ENCODE peak calls at places on chromosome 7, in ten cellular contexts. N, Q, L, G, Y, I, D, V, B and W are unnamed samples.

GRCh38 chr7:34759477-34760125 is 101.6 kb downstream of the NPSR1 start:
- DNase-seq in N (no peak), Q (peak; percentile 55), L (peak; percentile 14), G (peak; percentile 63), Y (no peak), I (no peak), D (peak; percentile 16), V (peak; percentile 75), B (peak; percentile 4), W (no peak)

GRCh38 chr7:31466036-31466435 is 47.9 kb upstream of the ITPRID1 start:
- DNase-seq in N (no peak), Q (no peak), L (no peak), G (no peak), Y (no peak), I (no peak), D (no peak), V (no peak), B (no peak), W (no peak)

GRCh38 chr7:134795231-134795630 is 15.8 kb downstream of the CALD1 start:
- DNase-seq in N (no peak), Q (no peak), L (no peak), G (no peak), Y (no peak), I (no peak), D (no peak), V (peak; percentile 3), B (no peak), W (no peak)

GRCh38 chr7:99218406-99219184 is 10.7 kb upstream of the KPNA7 start:
- DNase-seq in N (no peak), Q (no peak), L (no peak), G (no peak), Y (no peak), I (no peak), D (no peak), V (no peak), B (no peak), W (no peak)

GRCh38 chr7:134954197-134955082 is 31.9 kb upstream of the AGBL3 start:
- DNase-seq in N (no peak), Q (peak; percentile 33), L (no peak), G (peak; percentile 43), Y (no peak), I (no peak), D (no peak), V (peak; percentile 71), B (no peak), W (no peak)

GRCh38 chr7:123724725-123725381 is 23.9 kb downstream of the WASL start:
- DNase-seq in N (no peak), Q (no peak), L (no peak), G (no peak), Y (no peak), I (no peak), D (peak; percentile 39), V (peak; percentile 53), B (no peak), W (no peak)

GRCh38 chr7:50199824-50200223 is 104.7 kb upstream of the IKZF1 start:
- DNase-seq in N (no peak), Q (no peak), L (no peak), G (no peak), Y (no peak), I (no peak), D (no peak), V (no peak), B (no peak), W (no peak)

GRCh38 chr7:98864726-98865420 is 4.9 kb downstream of the TMEM130 start:
- DNase-seq in N (no peak), Q (no peak), L (no peak), G (no peak), Y (no peak), I (no peak), D (no peak), V (peak; percentile 18), B (no peak), W (no peak)

GRCh38 chr7:99737726-99738125 is 2.7 kb upstream of the CYP3A7 start:
- DNase-seq in N (no peak), Q (no peak), L (no peak), G (no peak), Y (no peak), I (no peak), D (peak; percentile 7), V (peak; percentile 9), B (no peak), W (no peak)

GRCh38 chr7:98686466-98687080 is 69.5 kb downstream of the NPTX2 start:
- DNase-seq in N (no peak), Q (no peak), L (no peak), G (no peak), Y (no peak), I (no peak), D (no peak), V (no peak), B (no peak), W (no peak)

GRCh38 chr7:152464312-152465117 is 28.7 kb upstream of the KMT2C start:
- DNase-seq in N (peak; percentile 89), Q (peak; percentile 81), L (peak; percentile 70), G (peak; percentile 81), Y (peak; percentile 91), I (peak; percentile 75), D (peak; percentile 69), V (peak; percentile 86), B (peak; percentile 37), W (peak; percentile 77)

GRCh38 chr7:153920897-153921296 is 131.3 kb upstream of the DPP6 start:
- DNase-seq in N (no peak), Q (no peak), L (no peak), G (no peak), Y (no peak), I (no peak), D (no peak), V (no peak), B (no peak), W (no peak)

GRCh38 chr7:41878331-41879112 is 175.6 kb upstream of the INHBA start:
- DNase-seq in N (no peak), Q (no peak), L (no peak), G (no peak), Y (no peak), I (no peak), D (peak; percentile 72), V (no peak), B (no peak), W (no peak)

GRCh38 chr7:116464375-116464774 is 35.2 kb upstream of the CAV2 start:
- DNase-seq in N (no peak), Q (no peak), L (no peak), G (no peak), Y (no peak), I (no peak), D (no peak), V (no peak), B (no peak), W (no peak)

GRCh38 chr7:141511370-141512335 is 39.6 kb upstream of the AGK start:
- DNase-seq in N (peak; percentile 63), Q (peak; percentile 3), L (peak; percentile 5), G (peak; percentile 27), Y (no peak), I (peak; percentile 19), D (no peak), V (peak; percentile 1), B (no peak), W (peak; percentile 15)

GRCh38 chr7:74294191-74294998 is 5.2 kb downstream of the CLIP2 start:
- DNase-seq in N (peak; percentile 60), Q (no peak), L (no peak), G (no peak), Y (no peak), I (peak; percentile 73), D (no peak), V (peak; percentile 39), B (no peak), W (no peak)

GRCh38 chr7:151233111-151233701 is 923 bp downstream of the CHPF2 start:
- DNase-seq in N (peak; percentile 65), Q (peak; percentile 39), L (no peak), G (no peak), Y (peak; percentile 56), I (peak; percentile 48), D (peak; percentile 79), V (peak; percentile 81), B (no peak), W (no peak)

GRCh38 chr7:891291-891690 is 14.9 kb downstream of the GET4 start:
- DNase-seq in N (peak; percentile 46), Q (no peak), L (no peak), G (no peak), Y (no peak), I (no peak), D (no peak), V (no peak), B (no peak), W (no peak)

GRCh38 chr7:82434275-82435022 is 9.1 kb downstream of the CACNA2D1 start:
- DNase-seq in N (no peak), Q (no peak), L (no peak), G (no peak), Y (no peak), I (no peak), D (no peak), V (no peak), B (no peak), W (no peak)

GRCh38 chr7:76506081-76506440 is 4.3 kb upstream of the UPK3B start:
- DNase-seq in N (no peak), Q (no peak), L (no peak), G (no peak), Y (no peak), I (no peak), D (no peak), V (no peak), B (no peak), W (no peak)
- H3K4me3 ChIP-seq in N (no peak overlapping the region), Q (no peak overlapping the region), L (no peak overlapping the region), G (no peak overlapping the region), Y (no peak overlapping the region), I (no peak overlapping the region), D (no peak overlapping the region), V (no peak overlapping the region), B (no peak overlapping the region), W (no peak overlapping the region)

GRCh38 chr7:94657771-94658693 is 2.1 kb upstream of the SGCE start:
- DNase-seq in N (peak; percentile 95), Q (peak; percentile 95), L (peak; percentile 95), G (peak; percentile 97), Y (peak; percentile 97), I (peak; percentile 97), D (peak; percentile 85), V (peak; percentile 98), B (peak; percentile 85), W (peak; percentile 96)
- H3K4me3 ChIP-seq in N (peak overlapping the region; percentile 66), Q (peak overlapping the region; percentile 51), L (no peak overlapping the region), G (peak overlapping the region; percentile 80), Y (peak overlapping the region; percentile 66), I (no peak overlapping the region), D (peak overlapping the region; percentile 60), V (peak overlapping the region; percentile 82), B (peak overlapping the region; percentile 59), W (peak overlapping the region; percentile 39)

GRCh38 chr7:19709249-19709578 is 377 bp upstream of the POLR1F start:
- DNase-seq in N (no peak), Q (no peak), L (no peak), G (no peak), Y (no peak), I (no peak), D (no peak), V (no peak), B (no peak), W (no peak)
- H3K4me3 ChIP-seq in N (peak overlapping the region; percentile 89), Q (no peak overlapping the region), L (no peak overlapping the region), G (peak overlapping the region; percentile 92), Y (peak overlapping the region; percentile 88), I (no peak overlapping the region), D (no peak overlapping the region), V (no peak overlapping the region), B (no peak overlapping the region), W (peak overlapping the region; percentile 73)

DNA sequence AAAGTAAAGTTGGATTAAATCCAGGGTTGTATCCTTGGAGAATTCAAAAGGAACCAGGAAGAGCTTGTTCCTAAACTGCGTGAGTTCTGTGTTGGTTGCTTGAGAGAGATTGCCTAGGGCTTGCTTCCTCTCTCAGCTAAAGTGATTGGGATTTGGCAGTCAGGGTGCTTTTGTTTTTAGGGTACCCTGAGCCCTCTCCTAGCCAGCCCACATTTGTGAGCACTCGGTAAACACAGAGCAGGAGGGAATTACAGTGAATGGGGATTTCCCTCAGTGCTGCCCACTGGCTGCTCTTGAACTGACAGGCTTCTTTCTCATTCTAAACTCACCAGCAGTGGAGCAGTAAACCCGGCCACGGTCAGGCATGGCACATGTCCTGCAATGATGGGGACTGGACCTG is 146.9 kb downstream of the TPST1 start:
- DNase-seq in N (no peak), Q (no peak), L (peak; percentile 19), G (peak; percentile 56), Y (no peak), I (no peak), D (no peak), V (peak; percentile 49), B (no peak), W (peak; percentile 18)
- H3K4me3 ChIP-seq in N (no peak overlapping the region), Q (no peak overlapping the region), L (no peak overlapping the region), G (no peak overlapping the region), Y (no peak overlapping the region), I (no peak overlapping the region), D (no peak overlapping the region), V (no peak overlapping the region), B (no peak overlapping the region), W (no peak overlapping the region)